ENCODE peak calls at places on chromosome 16, in eight cellular contexts. One of them, this sample, is unnamed.
A peak's percentile ranks its signal among the peaks of the same experiment; 100 is the strongest.

GRCh38 chr16:83705856-83706255 is 101.9 kb upstream of the HSBP1 start:
- DNase-seq in NCI-H1436: no peak
- DNase-seq in substantia nigra: no peak
- DNase-seq in stimulated activated naive B cell treated with anti-CD40 and anti-IgM and Interleukin-4, amounts not matched to agents 10 μg/mL and 1 μg/mL and 100 μg/mL, for 72 hours: no peak
- DNase-seq in AG10803: peak; percentile 44
- DNase-seq in NCI-H2107: no peak
- DNase-seq in astrocyte of the spinal cord: no peak
- DNase-seq in psoas muscle: no peak
- DNase-seq in this sample: no peak

GRCh38 chr16:86398201-86398600 is 112.1 kb upstream of the FOXF1 start:
- DNase-seq in NCI-H1436: no peak
- DNase-seq in substantia nigra: no peak
- DNase-seq in stimulated activated naive B cell treated with anti-CD40 and anti-IgM and Interleukin-4, amounts not matched to agents 10 μg/mL and 1 μg/mL and 100 μg/mL, for 72 hours: no peak
- DNase-seq in AG10803: no peak
- DNase-seq in NCI-H2107: no peak
- DNase-seq in astrocyte of the spinal cord: no peak
- DNase-seq in psoas muscle: no peak
- DNase-seq in this sample: no peak

GRCh38 chr16:85821441-85821901 is 22.0 kb downstream of the COX4I1 start:
- DNase-seq in NCI-H1436: peak; percentile 64
- DNase-seq in substantia nigra: peak; percentile 59
- DNase-seq in stimulated activated naive B cell treated with anti-CD40 and anti-IgM and Interleukin-4, amounts not matched to agents 10 μg/mL and 1 μg/mL and 100 μg/mL, for 72 hours: peak; percentile 76
- DNase-seq in AG10803: peak; percentile 72
- DNase-seq in NCI-H2107: peak; percentile 57
- DNase-seq in astrocyte of the spinal cord: peak; percentile 65
- DNase-seq in psoas muscle: peak; percentile 66
- DNase-seq in this sample: peak; percentile 64

GRCh38 chr16:9012848-9013507 is 49.3 kb upstream of the USP7 start:
- DNase-seq in NCI-H1436: no peak
- DNase-seq in substantia nigra: no peak
- DNase-seq in stimulated activated naive B cell treated with anti-CD40 and anti-IgM and Interleukin-4, amounts not matched to agents 10 μg/mL and 1 μg/mL and 100 μg/mL, for 72 hours: no peak
- DNase-seq in AG10803: no peak
- DNase-seq in NCI-H2107: no peak
- DNase-seq in astrocyte of the spinal cord: peak; percentile 13
- DNase-seq in psoas muscle: no peak
- DNase-seq in this sample: no peak

GRCh38 chr16:77169650-77170236 is 21.2 kb upstream of the MON1B start:
- DNase-seq in NCI-H1436: peak; percentile 27
- DNase-seq in substantia nigra: no peak
- DNase-seq in stimulated activated naive B cell treated with anti-CD40 and anti-IgM and Interleukin-4, amounts not matched to agents 10 μg/mL and 1 μg/mL and 100 μg/mL, for 72 hours: no peak
- DNase-seq in AG10803: peak; percentile 9
- DNase-seq in NCI-H2107: peak; percentile 13
- DNase-seq in astrocyte of the spinal cord: peak; percentile 12
- DNase-seq in psoas muscle: no peak
- DNase-seq in this sample: peak; percentile 38

GRCh38 chr16:76943936-76944335 is 247.1 kb upstream of the MON1B start:
- DNase-seq in NCI-H1436: peak; percentile 29
- DNase-seq in substantia nigra: no peak
- DNase-seq in stimulated activated naive B cell treated with anti-CD40 and anti-IgM and Interleukin-4, amounts not matched to agents 10 μg/mL and 1 μg/mL and 100 μg/mL, for 72 hours: no peak
- DNase-seq in AG10803: no peak
- DNase-seq in NCI-H2107: no peak
- DNase-seq in astrocyte of the spinal cord: no peak
- DNase-seq in psoas muscle: no peak
- DNase-seq in this sample: no peak

GRCh38 chr16:9300252-9300651 is 208.8 kb downstream of the HAPSTR1 start:
- DNase-seq in NCI-H1436: no peak
- DNase-seq in substantia nigra: no peak
- DNase-seq in stimulated activated naive B cell treated with anti-CD40 and anti-IgM and Interleukin-4, amounts not matched to agents 10 μg/mL and 1 μg/mL and 100 μg/mL, for 72 hours: no peak
- DNase-seq in AG10803: no peak
- DNase-seq in NCI-H2107: no peak
- DNase-seq in astrocyte of the spinal cord: no peak
- DNase-seq in psoas muscle: no peak
- DNase-seq in this sample: no peak

GRCh38 chr16:57299719-57300386 is 15.4 kb upstream of the PLLP start:
- DNase-seq in NCI-H1436: peak; percentile 81
- DNase-seq in substantia nigra: peak; percentile 79
- DNase-seq in stimulated activated naive B cell treated with anti-CD40 and anti-IgM and Interleukin-4, amounts not matched to agents 10 μg/mL and 1 μg/mL and 100 μg/mL, for 72 hours: peak; percentile 81
- DNase-seq in AG10803: peak; percentile 97
- DNase-seq in NCI-H2107: no peak
- DNase-seq in astrocyte of the spinal cord: peak; percentile 96
- DNase-seq in psoas muscle: peak; percentile 85
- DNase-seq in this sample: peak; percentile 94

GRCh38 chr16:31088459-31089183 is at the start of gene PRSS53:
- DNase-seq in NCI-H1436: no peak
- DNase-seq in substantia nigra: no peak
- DNase-seq in stimulated activated naive B cell treated with anti-CD40 and anti-IgM and Interleukin-4, amounts not matched to agents 10 μg/mL and 1 μg/mL and 100 μg/mL, for 72 hours: no peak
- DNase-seq in AG10803: no peak
- DNase-seq in NCI-H2107: no peak
- DNase-seq in astrocyte of the spinal cord: no peak
- DNase-seq in psoas muscle: no peak
- DNase-seq in this sample: no peak

GRCh38 chr16:87238371-87238715 is 78.8 kb downstream of the C16orf95 start:
- DNase-seq in NCI-H1436: no peak
- DNase-seq in substantia nigra: no peak
- DNase-seq in stimulated activated naive B cell treated with anti-CD40 and anti-IgM and Interleukin-4, amounts not matched to agents 10 μg/mL and 1 μg/mL and 100 μg/mL, for 72 hours: no peak
- DNase-seq in AG10803: no peak
- DNase-seq in NCI-H2107: no peak
- DNase-seq in astrocyte of the spinal cord: no peak
- DNase-seq in psoas muscle: no peak
- DNase-seq in this sample: no peak

GRCh38 chr16:4369006-4369766 is 2.5 kb upstream of the VASN start:
- DNase-seq in NCI-H1436: no peak
- DNase-seq in substantia nigra: no peak
- DNase-seq in stimulated activated naive B cell treated with anti-CD40 and anti-IgM and Interleukin-4, amounts not matched to agents 10 μg/mL and 1 μg/mL and 100 μg/mL, for 72 hours: no peak
- DNase-seq in AG10803: peak; percentile 58
- DNase-seq in NCI-H2107: no peak
- DNase-seq in astrocyte of the spinal cord: no peak
- DNase-seq in psoas muscle: no peak
- DNase-seq in this sample: no peak

GRCh38 chr16:62038646-62039045 is 2.4 kb upstream of the CDH8 start:
- DNase-seq in NCI-H1436: no peak
- DNase-seq in substantia nigra: no peak
- DNase-seq in stimulated activated naive B cell treated with anti-CD40 and anti-IgM and Interleukin-4, amounts not matched to agents 10 μg/mL and 1 μg/mL and 100 μg/mL, for 72 hours: no peak
- DNase-seq in AG10803: no peak
- DNase-seq in NCI-H2107: no peak
- DNase-seq in astrocyte of the spinal cord: no peak
- DNase-seq in psoas muscle: no peak
- DNase-seq in this sample: no peak

GRCh38 chr16:17231972-17232371 is 238.8 kb downstream of the XYLT1 start:
- DNase-seq in NCI-H1436: no peak
- DNase-seq in substantia nigra: no peak
- DNase-seq in stimulated activated naive B cell treated with anti-CD40 and anti-IgM and Interleukin-4, amounts not matched to agents 10 μg/mL and 1 μg/mL and 100 μg/mL, for 72 hours: no peak
- DNase-seq in AG10803: no peak
- DNase-seq in NCI-H2107: no peak
- DNase-seq in astrocyte of the spinal cord: no peak
- DNase-seq in psoas muscle: no peak
- DNase-seq in this sample: no peak

GRCh38 chr16:57042157-57043111 is 49.9 kb upstream of the CPNE2 start:
- DNase-seq in NCI-H1436: no peak
- DNase-seq in substantia nigra: no peak
- DNase-seq in stimulated activated naive B cell treated with anti-CD40 and anti-IgM and Interleukin-4, amounts not matched to agents 10 μg/mL and 1 μg/mL and 100 μg/mL, for 72 hours: peak; percentile 85
- DNase-seq in AG10803: no peak
- DNase-seq in NCI-H2107: no peak
- DNase-seq in astrocyte of the spinal cord: peak; percentile 44
- DNase-seq in psoas muscle: no peak
- DNase-seq in this sample: no peak

GRCh38 chr16:49961087-49961486 is 63.9 kb upstream of the CNEP1R1 start:
- DNase-seq in NCI-H1436: no peak
- DNase-seq in substantia nigra: no peak
- DNase-seq in stimulated activated naive B cell treated with anti-CD40 and anti-IgM and Interleukin-4, amounts not matched to agents 10 μg/mL and 1 μg/mL and 100 μg/mL, for 72 hours: no peak
- DNase-seq in AG10803: peak; percentile 70
- DNase-seq in NCI-H2107: no peak
- DNase-seq in astrocyte of the spinal cord: peak; percentile 13
- DNase-seq in psoas muscle: no peak
- DNase-seq in this sample: no peak

GRCh38 chr16:46929378-46930332 is 43.8 kb downstream of the DNAJA2 start:
- DNase-seq in NCI-H1436: peak; percentile 2
- DNase-seq in substantia nigra: peak; percentile 58
- DNase-seq in stimulated activated naive B cell treated with anti-CD40 and anti-IgM and Interleukin-4, amounts not matched to agents 10 μg/mL and 1 μg/mL and 100 μg/mL, for 72 hours: peak; percentile 55
- DNase-seq in AG10803: peak; percentile 38
- DNase-seq in NCI-H2107: no peak
- DNase-seq in astrocyte of the spinal cord: peak; percentile 41
- DNase-seq in psoas muscle: peak; percentile 71
- DNase-seq in this sample: peak; percentile 74

GRCh38 chr16:57859331-57859730 is 57.0 kb upstream of the KIFC3 start:
- DNase-seq in NCI-H1436: no peak
- DNase-seq in substantia nigra: no peak
- DNase-seq in stimulated activated naive B cell treated with anti-CD40 and anti-IgM and Interleukin-4, amounts not matched to agents 10 μg/mL and 1 μg/mL and 100 μg/mL, for 72 hours: no peak
- DNase-seq in AG10803: peak; percentile 10
- DNase-seq in NCI-H2107: no peak
- DNase-seq in astrocyte of the spinal cord: peak; percentile 64
- DNase-seq in psoas muscle: no peak
- DNase-seq in this sample: no peak

GRCh38 chr16:20333120-20333519 is 5.8 kb upstream of the GP2 start:
- DNase-seq in NCI-H1436: no peak
- DNase-seq in substantia nigra: no peak
- DNase-seq in stimulated activated naive B cell treated with anti-CD40 and anti-IgM and Interleukin-4, amounts not matched to agents 10 μg/mL and 1 μg/mL and 100 μg/mL, for 72 hours: no peak
- DNase-seq in AG10803: no peak
- DNase-seq in NCI-H2107: no peak
- DNase-seq in astrocyte of the spinal cord: no peak
- DNase-seq in psoas muscle: no peak
- DNase-seq in this sample: no peak

GRCh38 chr16:77782694-77783093 is 5.7 kb upstream of the VAT1L start:
- DNase-seq in NCI-H1436: no peak
- DNase-seq in substantia nigra: no peak
- DNase-seq in stimulated activated naive B cell treated with anti-CD40 and anti-IgM and Interleukin-4, amounts not matched to agents 10 μg/mL and 1 μg/mL and 100 μg/mL, for 72 hours: no peak
- DNase-seq in AG10803: no peak
- DNase-seq in NCI-H2107: no peak
- DNase-seq in astrocyte of the spinal cord: no peak
- DNase-seq in psoas muscle: no peak
- DNase-seq in this sample: no peak

GRCh38 chr16:9016824-9017223 is 53.1 kb upstream of the USP7 start:
- DNase-seq in NCI-H1436: no peak
- DNase-seq in substantia nigra: peak; percentile 4
- DNase-seq in stimulated activated naive B cell treated with anti-CD40 and anti-IgM and Interleukin-4, amounts not matched to agents 10 μg/mL and 1 μg/mL and 100 μg/mL, for 72 hours: no peak
- DNase-seq in AG10803: no peak
- DNase-seq in NCI-H2107: no peak
- DNase-seq in astrocyte of the spinal cord: no peak
- DNase-seq in psoas muscle: no peak
- DNase-seq in this sample: peak; percentile 85

GRCh38 chr16:65281636-65282035 is 159.8 kb upstream of the CDH11 start:
- DNase-seq in NCI-H1436: no peak
- DNase-seq in substantia nigra: no peak
- DNase-seq in stimulated activated naive B cell treated with anti-CD40 and anti-IgM and Interleukin-4, amounts not matched to agents 10 μg/mL and 1 μg/mL and 100 μg/mL, for 72 hours: no peak
- DNase-seq in AG10803: no peak
- DNase-seq in NCI-H2107: no peak
- DNase-seq in astrocyte of the spinal cord: no peak
- DNase-seq in psoas muscle: no peak
- DNase-seq in this sample: no peak

GRCh38 chr16:50531359-50531758 is 16.8 kb upstream of the NKD1 start:
- DNase-seq in NCI-H1436: no peak
- DNase-seq in substantia nigra: no peak
- DNase-seq in stimulated activated naive B cell treated with anti-CD40 and anti-IgM and Interleukin-4, amounts not matched to agents 10 μg/mL and 1 μg/mL and 100 μg/mL, for 72 hours: no peak
- DNase-seq in AG10803: no peak
- DNase-seq in NCI-H2107: no peak
- DNase-seq in astrocyte of the spinal cord: no peak
- DNase-seq in psoas muscle: no peak
- DNase-seq in this sample: no peak

GRCh38 chr16:49773534-49774486 is 82.1 kb downstream of the ZNF423 start:
- DNase-seq in NCI-H1436: no peak
- DNase-seq in substantia nigra: no peak
- DNase-seq in stimulated activated naive B cell treated with anti-CD40 and anti-IgM and Interleukin-4, amounts not matched to agents 10 μg/mL and 1 μg/mL and 100 μg/mL, for 72 hours: no peak
- DNase-seq in AG10803: no peak
- DNase-seq in NCI-H2107: no peak
- DNase-seq in astrocyte of the spinal cord: no peak
- DNase-seq in psoas muscle: no peak
- DNase-seq in this sample: no peak

GRCh38 chr16:20865420-20866126 is 34.6 kb downstream of the DCUN1D3 start:
- DNase-seq in NCI-H1436: no peak
- DNase-seq in substantia nigra: no peak
- DNase-seq in stimulated activated naive B cell treated with anti-CD40 and anti-IgM and Interleukin-4, amounts not matched to agents 10 μg/mL and 1 μg/mL and 100 μg/mL, for 72 hours: no peak
- DNase-seq in AG10803: peak; percentile 68
- DNase-seq in NCI-H2107: no peak
- DNase-seq in astrocyte of the spinal cord: peak; percentile 64
- DNase-seq in psoas muscle: no peak
- DNase-seq in this sample: no peak

GRCh38 chr16:50263940-50264929 is 2.1 kb upstream of the ADCY7 start:
- DNase-seq in NCI-H1436: no peak
- DNase-seq in substantia nigra: no peak
- DNase-seq in stimulated activated naive B cell treated with anti-CD40 and anti-IgM and Interleukin-4, amounts not matched to agents 10 μg/mL and 1 μg/mL and 100 μg/mL, for 72 hours: no peak
- DNase-seq in AG10803: peak; percentile 66
- DNase-seq in NCI-H2107: no peak
- DNase-seq in astrocyte of the spinal cord: peak; percentile 33
- DNase-seq in psoas muscle: no peak
- DNase-seq in this sample: no peak

GRCh38 chr16:53080345-53081031 is 25.7 kb downstream of the CHD9 start:
- DNase-seq in NCI-H1436: no peak
- DNase-seq in substantia nigra: no peak
- DNase-seq in stimulated activated naive B cell treated with anti-CD40 and anti-IgM and Interleukin-4, amounts not matched to agents 10 μg/mL and 1 μg/mL and 100 μg/mL, for 72 hours: no peak
- DNase-seq in AG10803: peak; percentile 89
- DNase-seq in NCI-H2107: no peak
- DNase-seq in astrocyte of the spinal cord: peak; percentile 83
- DNase-seq in psoas muscle: peak; percentile 60
- DNase-seq in this sample: peak; percentile 39

GRCh38 chr16:75591001-75591852 is 25.0 kb downstream of the GABARAPL2 start:
- DNase-seq in NCI-H1436: no peak
- DNase-seq in substantia nigra: peak; percentile 30
- DNase-seq in stimulated activated naive B cell treated with anti-CD40 and anti-IgM and Interleukin-4, amounts not matched to agents 10 μg/mL and 1 μg/mL and 100 μg/mL, for 72 hours: no peak
- DNase-seq in AG10803: peak; percentile 77
- DNase-seq in NCI-H2107: no peak
- DNase-seq in astrocyte of the spinal cord: peak; percentile 90
- DNase-seq in psoas muscle: peak; percentile 50
- DNase-seq in this sample: peak; percentile 84

GRCh38 chr16:30649725-30650368 is 913 bp upstream of the PRR14 start:
- DNase-seq in NCI-H1436: no peak
- DNase-seq in substantia nigra: peak; percentile 37
- DNase-seq in stimulated activated naive B cell treated with anti-CD40 and anti-IgM and Interleukin-4, amounts not matched to agents 10 μg/mL and 1 μg/mL and 100 μg/mL, for 72 hours: peak; percentile 27
- DNase-seq in AG10803: no peak
- DNase-seq in NCI-H2107: no peak
- DNase-seq in astrocyte of the spinal cord: peak; percentile 5
- DNase-seq in psoas muscle: peak; percentile 46
- DNase-seq in this sample: peak; percentile 37

GRCh38 chr16:81730090-81731051 is 48.7 kb upstream of the PLCG2 start:
- DNase-seq in NCI-H1436: peak; percentile 90
- DNase-seq in substantia nigra: peak; percentile 67
- DNase-seq in stimulated activated naive B cell treated with anti-CD40 and anti-IgM and Interleukin-4, amounts not matched to agents 10 μg/mL and 1 μg/mL and 100 μg/mL, for 72 hours: peak; percentile 66
- DNase-seq in AG10803: peak; percentile 56
- DNase-seq in NCI-H2107: peak; percentile 96
- DNase-seq in astrocyte of the spinal cord: peak; percentile 88
- DNase-seq in psoas muscle: peak; percentile 79
- DNase-seq in this sample: peak; percentile 65